ENCODE peak calls at places on chromosomes 11 and 22, in six cellular contexts. M is coronary artery; D is GM23338; Y is stimulated activated CD4-positive, alpha-beta T cell treated with anti-CD3 and anti-CD28 coated beads, Interleukin-2, amount 100 ng/mL, for 48 hours; U is IMR-90; Z is astrocyte of the spinal cord. R is an unnamed sample.

GRCh38 chr11:134164490-134165370 is 59.0 kb downstream of the NCAPD3 start:
- DNase-seq in U (no peak), Z (no peak), M (no peak), D (peak), Y (no peak), R (no peak)

GRCh38 chr22:33659423-33659822 is 260.9 kb downstream of the LARGE1 start:
- DNase-seq in D (no peak), M (no peak), Z (no peak), Y (no peak), U (no peak), R (peak)

GRCh38 chr11:64103377-64103985 is 62.4 kb downstream of the MACROD1 start:
- DNase-seq in D (no peak), M (no peak), U (no peak), Y (no peak), Z (no peak), R (no peak)

GRCh38 chr11:2885017-2885675 is 429 bp downstream of the CDKN1C start:
- DNase-seq in Y (no peak), M (no peak), Z (peak), U (peak), D (peak), R (peak)

GRCh38 chr11:119843760-119844330 is 114.8 kb upstream of the NECTIN1 start:
- DNase-seq in Z (no peak), D (no peak), U (no peak), Y (no peak), M (no peak), R (no peak)

GRCh38 chr11:75598264-75598663 is 36.2 kb downstream of the SERPINH1 start:
- DNase-seq in M (no peak), U (peak), Z (no peak), D (no peak), Y (no peak), R (peak)

GRCh38 chr11:93537022-93537421 is 6.2 kb downstream of the SMCO4 start:
- DNase-seq in U (no peak), D (peak), Y (no peak), Z (no peak), M (no peak), R (no peak)

GRCh38 chr22:29270475-29271271 is 2.6 kb downstream of the EWSR1 start:
- DNase-seq in Z (peak), Y (no peak), D (no peak), M (no peak), U (peak), R (peak)

GRCh38 chr11:86737752-86738151 is 62.6 kb upstream of the PRSS23 start:
- DNase-seq in M (no peak), Z (no peak), U (peak), Y (no peak), D (no peak), R (peak)

GRCh38 chr11:100576044-100577021 is 110.8 kb upstream of the ARHGAP42 start:
- DNase-seq in U (peak), Y (no peak), M (no peak), D (peak), Z (peak), R (peak)

GRCh38 chr11:75855191-75855590 is 40.2 kb downstream of the UVRAG start:
- DNase-seq in D (peak), U (no peak), M (no peak), Z (no peak), Y (no peak), R (no peak)

GRCh38 chr11:104609297-104609696 is 289.0 kb downstream of the CASP12 start:
- DNase-seq in Y (peak), U (peak), Z (peak), D (peak), M (no peak), R (peak)

R was measured in fibroblast of the aortic adventitia.